ENCODE peak calls at places on chromosomes 4 and X, in five cellular contexts. X is upper lobe of right lung; J is testis; Q is AG08396; M is activated T-cell treated with anti-CD3 and anti-CD28 coated beads, Interleukin-2, amount 50 U/mL, for 72 hours. B is an unnamed sample.
A peak's percentile ranks its signal among the peaks of the same experiment; 100 is the strongest.

GRCh38 chrX:68534696-68535095 is 35.8 kb downstream of the YIPF6 start:
- DNase-seq in X (no peak), J (no peak), Q (no peak), M (no peak), B (no peak)

GRCh38 chrX:4690516-4690915 is 977.1 kb upstream of the PRKX start:
- DNase-seq in X (no peak), J (no peak), Q (no peak), M (no peak), B (no peak)

GRCh38 chr4:185888676-185889075 is 76.7 kb upstream of the SORBS2 start:
- DNase-seq in X (no peak), J (no peak), Q (no peak), M (no peak), B (no peak)

GRCh38 chrX:46759645-46759974 is 692 bp upstream of the SLC9A7 start:
- DNase-seq in X (no peak), J (no peak), Q (no peak), M (no peak), B (no peak)

GRCh38 chr4:147160908-147161513 is 215.3 kb upstream of the TTC29 start:
- DNase-seq in X (no peak), J (peak; percentile 55), Q (peak; percentile 72), M (no peak), B (peak; percentile 39)

GRCh38 chr4:182354867-182355266 is 111.7 kb downstream of the TENM3 start:
- DNase-seq in X (no peak), J (no peak), Q (no peak), M (no peak), B (no peak)

GRCh38 chrX:13257223-13258051 is 62.4 kb downstream of the ATXN3L start:
- DNase-seq in X (no peak), J (no peak), Q (no peak), M (no peak), B (no peak)

GRCh38 chrX:24668111-24668510 is 21.0 kb upstream of the PCYT1B start:
- DNase-seq in X (no peak), J (peak; percentile 55), Q (no peak), M (no peak), B (no peak)

GRCh38 chrX:91108761-91109160 is 325.9 kb upstream of the PABPC5 start:
- DNase-seq in X (no peak), J (peak; percentile 61), Q (no peak), M (no peak), B (no peak)

GRCh38 chr4:147360301-147360700 is 120.6 kb upstream of the EDNRA start:
- DNase-seq in X (no peak), J (no peak), Q (peak; percentile 41), M (no peak), B (no peak)

GRCh38 chrX:55867254-55867653 is 149.7 kb downstream of the RRAGB start:
- DNase-seq in X (no peak), J (no peak), Q (no peak), M (peak; percentile 15), B (no peak)

GRCh38 chr4:4675051-4675581 is 133.3 kb upstream of the STX18 start:
- DNase-seq in X (no peak), J (no peak), Q (no peak), M (no peak), B (no peak)

GRCh38 chr4:25725870-25726269 is 70.2 kb downstream of the SLC34A2 start:
- DNase-seq in X (no peak), J (no peak), Q (no peak), M (no peak), B (no peak)

GRCh38 chrX:103774070-103774642 is 2.5 kb upstream of the PLP1 start:
- DNase-seq in X (no peak), J (peak; percentile 41), Q (peak; percentile 32), M (no peak), B (peak; percentile 7)

B was measured in thyroid gland.